ENCODE peak calls at places on chromosomes 4 and X, in nine cellular contexts. One of them, this sample, is unnamed.

GRCh38 chr4:126899382-126899801 is 733.4 kb upstream of the INTU start:
- DNase-seq in AG04450: peak
- DNase-seq in cardiac muscle cell: peak
- DNase-seq in fibroblast of the aortic adventitia: peak
- DNase-seq in pancreas: no peak
- DNase-seq in astrocyte: peak
- DNase-seq in CD4-positive, alpha-beta T cell: no peak
- DNase-seq in activated gamma-delta T cell treated with Interleukin-2 at 50 U/mL for 16 hours: no peak
- DNase-seq in amygdala: no peak
- DNase-seq in this sample: no peak

GRCh38 chr4:15354790-15355418 is 72.9 kb upstream of the C1QTNF7 start:
- DNase-seq in CD4-positive, alpha-beta T cell: no peak
- DNase-seq in amygdala: no peak
- DNase-seq in fibroblast of the aortic adventitia: no peak
- DNase-seq in AG04450: no peak
- DNase-seq in activated gamma-delta T cell treated with Interleukin-2 at 50 U/mL for 16 hours: no peak
- DNase-seq in astrocyte: no peak
- DNase-seq in cardiac muscle cell: no peak
- DNase-seq in pancreas: no peak
- DNase-seq in this sample: no peak

GRCh38 chr4:78937837-78938236 is 1.4 kb downstream of the PAQR3 start:
- DNase-seq in fibroblast of the aortic adventitia: peak
- DNase-seq in cardiac muscle cell: no peak
- DNase-seq in AG04450: no peak
- DNase-seq in CD4-positive, alpha-beta T cell: no peak
- DNase-seq in activated gamma-delta T cell treated with Interleukin-2 at 50 U/mL for 16 hours: no peak
- DNase-seq in pancreas: no peak
- DNase-seq in amygdala: no peak
- DNase-seq in astrocyte: peak
- DNase-seq in this sample: no peak

GRCh38 chr4:151690164-151690856 is 70.5 kb downstream of the GATB start:
- DNase-seq in astrocyte: peak
- DNase-seq in AG04450: no peak
- DNase-seq in cardiac muscle cell: peak
- DNase-seq in activated gamma-delta T cell treated with Interleukin-2 at 50 U/mL for 16 hours: no peak
- DNase-seq in CD4-positive, alpha-beta T cell: no peak
- DNase-seq in amygdala: no peak
- DNase-seq in fibroblast of the aortic adventitia: peak
- DNase-seq in pancreas: no peak
- DNase-seq in this sample: no peak

GRCh38 chr4:176002007-176002623 is 63.5 kb upstream of the WDR17 start:
- DNase-seq in CD4-positive, alpha-beta T cell: no peak
- DNase-seq in activated gamma-delta T cell treated with Interleukin-2 at 50 U/mL for 16 hours: no peak
- DNase-seq in pancreas: peak
- DNase-seq in astrocyte: peak
- DNase-seq in fibroblast of the aortic adventitia: no peak
- DNase-seq in cardiac muscle cell: no peak
- DNase-seq in AG04450: no peak
- DNase-seq in amygdala: peak
- DNase-seq in this sample: no peak

GRCh38 chr4:600850-601515 is 24.4 kb upstream of the PDE6B start:
- DNase-seq in CD4-positive, alpha-beta T cell: no peak
- DNase-seq in activated gamma-delta T cell treated with Interleukin-2 at 50 U/mL for 16 hours: no peak
- DNase-seq in pancreas: no peak
- DNase-seq in AG04450: no peak
- DNase-seq in astrocyte: no peak
- DNase-seq in cardiac muscle cell: no peak
- DNase-seq in amygdala: no peak
- DNase-seq in fibroblast of the aortic adventitia: no peak
- DNase-seq in this sample: no peak

GRCh38 chr4:83548151-83548905 is 12.4 kb downstream of the GPAT3 start:
- DNase-seq in astrocyte: peak
- DNase-seq in amygdala: no peak
- DNase-seq in CD4-positive, alpha-beta T cell: no peak
- DNase-seq in fibroblast of the aortic adventitia: peak
- DNase-seq in pancreas: peak
- DNase-seq in AG04450: peak
- DNase-seq in cardiac muscle cell: peak
- DNase-seq in activated gamma-delta T cell treated with Interleukin-2 at 50 U/mL for 16 hours: peak
- DNase-seq in this sample: no peak

GRCh38 chr4:108118505-108118904 is 50.2 kb downstream of the LEF1 start:
- DNase-seq in AG04450: no peak
- DNase-seq in amygdala: no peak
- DNase-seq in cardiac muscle cell: no peak
- DNase-seq in activated gamma-delta T cell treated with Interleukin-2 at 50 U/mL for 16 hours: no peak
- DNase-seq in fibroblast of the aortic adventitia: no peak
- DNase-seq in CD4-positive, alpha-beta T cell: no peak
- DNase-seq in astrocyte: no peak
- DNase-seq in pancreas: no peak
- DNase-seq in this sample: no peak

GRCh38 chr4:8176547-8177399 is 18.2 kb upstream of the ABLIM2 start:
- DNase-seq in CD4-positive, alpha-beta T cell: peak
- DNase-seq in fibroblast of the aortic adventitia: peak
- DNase-seq in AG04450: no peak
- DNase-seq in activated gamma-delta T cell treated with Interleukin-2 at 50 U/mL for 16 hours: no peak
- DNase-seq in amygdala: no peak
- DNase-seq in pancreas: no peak
- DNase-seq in astrocyte: peak
- DNase-seq in cardiac muscle cell: peak
- DNase-seq in this sample: no peak

GRCh38 chr4:139860435-139861024 is 194.9 kb downstream of the MGST2 start:
- DNase-seq in CD4-positive, alpha-beta T cell: no peak
- DNase-seq in astrocyte: no peak
- DNase-seq in AG04450: no peak
- DNase-seq in fibroblast of the aortic adventitia: no peak
- DNase-seq in amygdala: no peak
- DNase-seq in activated gamma-delta T cell treated with Interleukin-2 at 50 U/mL for 16 hours: no peak
- DNase-seq in pancreas: no peak
- DNase-seq in cardiac muscle cell: no peak
- DNase-seq in this sample: no peak

GRCh38 chrX:18617351-18617750 is 54.6 kb downstream of the RS1 start:
- DNase-seq in fibroblast of the aortic adventitia: peak
- DNase-seq in cardiac muscle cell: peak
- DNase-seq in AG04450: peak
- DNase-seq in pancreas: peak
- DNase-seq in astrocyte: peak
- DNase-seq in amygdala: no peak
- DNase-seq in activated gamma-delta T cell treated with Interleukin-2 at 50 U/mL for 16 hours: no peak
- DNase-seq in CD4-positive, alpha-beta T cell: no peak
- DNase-seq in this sample: no peak

GRCh38 chrX:152850465-152850864 is 19.6 kb downstream of the NSDHL start:
- DNase-seq in astrocyte: no peak
- DNase-seq in fibroblast of the aortic adventitia: no peak
- DNase-seq in CD4-positive, alpha-beta T cell: no peak
- DNase-seq in cardiac muscle cell: no peak
- DNase-seq in activated gamma-delta T cell treated with Interleukin-2 at 50 U/mL for 16 hours: no peak
- DNase-seq in amygdala: no peak
- DNase-seq in pancreas: no peak
- DNase-seq in AG04450: no peak
- DNase-seq in this sample: no peak

GRCh38 chrX:10636337-10636736 is 16.0 kb upstream of the MID1 start:
- DNase-seq in astrocyte: no peak
- DNase-seq in cardiac muscle cell: peak
- DNase-seq in activated gamma-delta T cell treated with Interleukin-2 at 50 U/mL for 16 hours: no peak
- DNase-seq in AG04450: no peak
- DNase-seq in fibroblast of the aortic adventitia: peak
- DNase-seq in pancreas: no peak
- DNase-seq in amygdala: no peak
- DNase-seq in CD4-positive, alpha-beta T cell: no peak
- DNase-seq in this sample: no peak

GRCh38 chr4:2805712-2806391 is 13.0 kb downstream of the SH3BP2 start:
- DNase-seq in pancreas: peak
- DNase-seq in astrocyte: no peak
- DNase-seq in cardiac muscle cell: peak
- DNase-seq in AG04450: no peak
- DNase-seq in amygdala: no peak
- DNase-seq in fibroblast of the aortic adventitia: peak
- DNase-seq in activated gamma-delta T cell treated with Interleukin-2 at 50 U/mL for 16 hours: no peak
- DNase-seq in CD4-positive, alpha-beta T cell: no peak
- DNase-seq in this sample: no peak

GRCh38 chr4:3630934-3631585 is 98.8 kb upstream of the LRPAP1 start:
- DNase-seq in pancreas: no peak
- DNase-seq in astrocyte: no peak
- DNase-seq in fibroblast of the aortic adventitia: no peak
- DNase-seq in activated gamma-delta T cell treated with Interleukin-2 at 50 U/mL for 16 hours: no peak
- DNase-seq in CD4-positive, alpha-beta T cell: no peak
- DNase-seq in cardiac muscle cell: peak
- DNase-seq in AG04450: no peak
- DNase-seq in amygdala: no peak
- DNase-seq in this sample: no peak

GRCh38 chr4:125125256-125125655 is 189.5 kb upstream of the FAT4 start:
- DNase-seq in cardiac muscle cell: peak
- DNase-seq in pancreas: no peak
- DNase-seq in amygdala: no peak
- DNase-seq in activated gamma-delta T cell treated with Interleukin-2 at 50 U/mL for 16 hours: no peak
- DNase-seq in AG04450: no peak
- DNase-seq in astrocyte: no peak
- DNase-seq in fibroblast of the aortic adventitia: peak
- DNase-seq in CD4-positive, alpha-beta T cell: no peak
- DNase-seq in this sample: no peak

GRCh38 chr4:186920486-186920885 is 196.8 kb upstream of the FAT1 start:
- DNase-seq in activated gamma-delta T cell treated with Interleukin-2 at 50 U/mL for 16 hours: no peak
- DNase-seq in CD4-positive, alpha-beta T cell: no peak
- DNase-seq in AG04450: no peak
- DNase-seq in fibroblast of the aortic adventitia: peak
- DNase-seq in cardiac muscle cell: peak
- DNase-seq in astrocyte: peak
- DNase-seq in pancreas: no peak
- DNase-seq in amygdala: no peak
- DNase-seq in this sample: no peak

GRCh38 chr4:108336076-108336475 is 167.3 kb upstream of the LEF1 start:
- DNase-seq in CD4-positive, alpha-beta T cell: no peak
- DNase-seq in AG04450: no peak
- DNase-seq in fibroblast of the aortic adventitia: no peak
- DNase-seq in cardiac muscle cell: peak
- DNase-seq in pancreas: no peak
- DNase-seq in activated gamma-delta T cell treated with Interleukin-2 at 50 U/mL for 16 hours: no peak
- DNase-seq in astrocyte: peak
- DNase-seq in amygdala: no peak
- DNase-seq in this sample: no peak

GRCh38 chr4:183658362-183659028 is 490 bp downstream of the RWDD4 start:
- DNase-seq in cardiac muscle cell: peak
- DNase-seq in astrocyte: no peak
- DNase-seq in fibroblast of the aortic adventitia: peak
- DNase-seq in amygdala: no peak
- DNase-seq in CD4-positive, alpha-beta T cell: peak
- DNase-seq in AG04450: no peak
- DNase-seq in activated gamma-delta T cell treated with Interleukin-2 at 50 U/mL for 16 hours: peak
- DNase-seq in pancreas: no peak
- DNase-seq in this sample: no peak

GRCh38 chr4:184250795-184251679 is 33.4 kb upstream of the ENPP6 start:
- DNase-seq in amygdala: no peak
- DNase-seq in AG04450: peak
- DNase-seq in astrocyte: peak
- DNase-seq in activated gamma-delta T cell treated with Interleukin-2 at 50 U/mL for 16 hours: no peak
- DNase-seq in CD4-positive, alpha-beta T cell: no peak
- DNase-seq in fibroblast of the aortic adventitia: peak
- DNase-seq in pancreas: no peak
- DNase-seq in cardiac muscle cell: peak
- DNase-seq in this sample: no peak

This sample was measured in SIG-M5.